ENCODE peak calls at places on chromosomes 6 and 20, in seven cellular contexts. C is naive B cell; I is NCI-H2171 treated with DMSO at 0.1 percent for 48 hours; N is stimulated activated CD4-positive, alpha-beta T cell treated with anti-CD3 and anti-CD28 coated beads, Interleukin-15, amount 100 ng/mL, for 24 hours; P is GOT3; T is endothelial cell; E is H54. H is an unnamed sample.

GRCh38 chr20:13105864-13106457 is 97.2 kb downstream of the SPTLC3 start:
- DNase-seq in I (peak), T (no peak), C (no peak), E (peak), P (no peak), N (no peak), H (no peak)

GRCh38 chr6:69835414-69836179 is 30.8 kb upstream of the COL19A1 start:
- DNase-seq in P (no peak), E (peak), N (no peak), I (peak), C (peak), T (peak), H (no peak)

GRCh38 chr6:110653381-110653780 is 161.9 kb downstream of the CDK19 start:
- DNase-seq in E (no peak), N (no peak), P (no peak), T (no peak), I (peak), C (no peak), H (no peak)

GRCh38 chr20:17315491-17316231 is 88.8 kb downstream of the PCSK2 start:
- DNase-seq in E (no peak), T (no peak), C (no peak), P (no peak), I (no peak), N (no peak), H (no peak)

GRCh38 chr6:78243519-78243918 is 590.7 kb downstream of the MEI4 start:
- DNase-seq in T (no peak), C (no peak), P (no peak), I (no peak), N (no peak), E (no peak), H (no peak)

GRCh38 chr6:90297866-90298381 is 1.3 kb upstream of the BACH2 start:
- DNase-seq in N (no peak), E (no peak), T (no peak), P (no peak), C (no peak), I (no peak), H (no peak)

GRCh38 chr6:146103416-146104072 is 74.7 kb downstream of the GRM1 start:
- DNase-seq in T (no peak), N (no peak), C (no peak), E (no peak), P (no peak), I (no peak), H (no peak)

GRCh38 chr20:61303217-61303616 is 51.2 kb downstream of the CDH4 start:
- DNase-seq in N (no peak), P (no peak), T (no peak), C (no peak), I (no peak), E (no peak), H (no peak)

GRCh38 chr20:18362916-18363315 is 74.6 kb downstream of the ZNF133 start:
- DNase-seq in C (no peak), T (no peak), N (no peak), I (no peak), E (no peak), P (no peak), H (no peak)

GRCh38 chr6:40077315-40077714 is 143.1 kb upstream of the MOCS1 start:
- DNase-seq in E (no peak), T (no peak), C (no peak), I (no peak), P (no peak), N (no peak), H (no peak)